ENCODE peak calls at places on chromosomes 7 and 10, in four cellular contexts. Y is NCI-H748 treated with DMSO at 0.1 percent for 48 hours; N is small intestine; L is stimulated activated CD4-positive, alpha-beta T cell treated with anti-CD3 and anti-CD28 coated beads, Interleukin-2, amount 100 ng/mL, for 24 hours. H is an unnamed sample.

GRCh38 chr7:138239244-138239643 is 163.0 kb downstream of the AKR1D1 start:
- DNase-seq in Y (no peak), N (no peak), L (no peak), H (no peak)

GRCh38 chr10:100895346-100895745 is 17.4 kb upstream of the SLF2 start:
- DNase-seq in Y (no peak), N (peak), L (no peak), H (no peak)

GRCh38 chr10:93954726-93955363 is 38.9 kb upstream of the PLCE1 start:
- DNase-seq in Y (no peak), N (no peak), L (no peak), H (no peak)

GRCh38 chr10:128896964-128897363 is 570.1 kb upstream of the MGMT start:
- DNase-seq in Y (no peak), N (no peak), L (no peak), H (no peak)

GRCh38 chr7:114711244-114711643 is 210.7 kb upstream of the MDFIC start:
- DNase-seq in Y (no peak), N (no peak), L (no peak), H (no peak)

GRCh38 chr10:61301560-61301959 is 151.6 kb downstream of the TMEM26 start:
- DNase-seq in Y (no peak), N (no peak), L (no peak), H (no peak)

GRCh38 chr10:132650611-132651250 is 113.1 kb downstream of the INPP5A start:
- DNase-seq in Y (no peak), N (no peak), L (no peak), H (no peak)

GRCh38 chr10:71038234-71038633 is 149.9 kb upstream of the PCBD1 start:
- DNase-seq in Y (no peak), N (no peak), L (no peak), H (no peak)

GRCh38 chr7:141225916-141226618 is 152.2 kb downstream of the TMEM178B start:
- DNase-seq in Y (no peak), N (no peak), L (no peak), H (no peak)

GRCh38 chr7:31921047-31921446 is 149.2 kb downstream of the PDE1C start:
- DNase-seq in Y (no peak), N (no peak), L (no peak), H (no peak)

GRCh38 chr7:70676243-70676642 is 455.7 kb upstream of the GALNT17 start:
- DNase-seq in Y (no peak), N (no peak), L (no peak), H (no peak)

GRCh38 chr7:138889566-138889965 is 91.6 kb upstream of the ATP6V0A4 start:
- DNase-seq in Y (peak), N (no peak), L (no peak), H (no peak)

GRCh38 chr7:39084344-39084743 is 106.6 kb downstream of the POU6F2 start:
- DNase-seq in Y (peak), N (no peak), L (no peak), H (no peak)

GRCh38 chr7:5634107-5634950 is 147.1 kb downstream of the RNF216 start:
- DNase-seq in Y (no peak), N (no peak), L (no peak), H (no peak)

GRCh38 chr7:30764030-30764991 is 6.9 kb upstream of the MINDY4 start:
- DNase-seq in Y (no peak), N (no peak), L (no peak), H (no peak)

GRCh38 chr7:101201695-101202602 is 1.1 kb upstream of the MOGAT3 start:
- DNase-seq in Y (no peak), N (peak), L (no peak), H (no peak)

GRCh38 chr10:75261813-75262725 is 26.3 kb upstream of the COMTD1 start:
- DNase-seq in Y (no peak), N (peak), L (no peak), H (no peak)

GRCh38 chr7:32670105-32670504 is 174.8 kb downstream of the AVL9 start:
- DNase-seq in Y (no peak), N (peak), L (no peak), H (no peak)

GRCh38 chr7:87414400-87415188 is 60.9 kb downstream of the ABCB4 start:
- DNase-seq in Y (no peak), N (no peak), L (no peak), H (no peak)

GRCh38 chr10:124091646-124092269 is 1.6 kb downstream of the CHST15 start:
- DNase-seq in Y (no peak), N (no peak), L (peak), H (no peak)

GRCh38 chr7:17773289-17773626 is 167.0 kb downstream of the SNX13 start:
- DNase-seq in Y (no peak), N (peak), L (no peak), H (no peak)